ENCODE peak calls at places on chromosomes 7 and 10, in seven cellular contexts. One of them, this sample, is unnamed.

GRCh38 chr7:152674860-152675760 is 831 bp downstream of the XRCC2 start:
- DNase-seq in astrocyte: no peak
- DNase-seq in OCI-LY7: peak; percentile 54
- DNase-seq in endothelial cell of umbilical vein: peak; percentile 9
- DNase-seq in HepG2: peak; percentile 47
- DNase-seq in GM23338: peak; percentile 55
- DNase-seq in neural progenitor cell: peak; percentile 36
- DNase-seq in this sample: peak; percentile 67

GRCh38 chr10:32004161-32004591 is 52.0 kb downstream of the KIF5B start:
- DNase-seq in astrocyte: no peak
- DNase-seq in OCI-LY7: peak; percentile 5
- DNase-seq in endothelial cell of umbilical vein: no peak
- DNase-seq in HepG2: peak; percentile 16
- DNase-seq in GM23338: peak; percentile 51
- DNase-seq in neural progenitor cell: no peak
- DNase-seq in this sample: peak; percentile 6

GRCh38 chr7:41046221-41046761 is 656.6 kb downstream of the INHBA start:
- DNase-seq in astrocyte: peak; percentile 75
- DNase-seq in OCI-LY7: no peak
- DNase-seq in endothelial cell of umbilical vein: no peak
- DNase-seq in HepG2: no peak
- DNase-seq in GM23338: no peak
- DNase-seq in neural progenitor cell: no peak
- DNase-seq in this sample: peak; percentile 58

GRCh38 chr7:7720193-7720592 is 1.8 kb upstream of the RPA3 start:
- DNase-seq in astrocyte: no peak
- DNase-seq in OCI-LY7: no peak
- DNase-seq in endothelial cell of umbilical vein: no peak
- DNase-seq in HepG2: no peak
- DNase-seq in GM23338: no peak
- DNase-seq in neural progenitor cell: no peak
- DNase-seq in this sample: no peak

GRCh38 chr7:1800876-1801275 is 130.8 kb downstream of the ELFN1 start:
- DNase-seq in astrocyte: no peak
- DNase-seq in OCI-LY7: no peak
- DNase-seq in endothelial cell of umbilical vein: no peak
- DNase-seq in HepG2: no peak
- DNase-seq in GM23338: no peak
- DNase-seq in neural progenitor cell: no peak
- DNase-seq in this sample: no peak

GRCh38 chr7:97004237-97004930 is 969 bp upstream of the DLX6 start:
- DNase-seq in astrocyte: no peak
- DNase-seq in OCI-LY7: no peak
- DNase-seq in endothelial cell of umbilical vein: no peak
- DNase-seq in HepG2: no peak
- DNase-seq in GM23338: peak; percentile 1
- DNase-seq in neural progenitor cell: no peak
- DNase-seq in this sample: no peak

GRCh38 chr7:116698396-116698795 is 26.4 kb downstream of the MET start:
- DNase-seq in astrocyte: no peak
- DNase-seq in OCI-LY7: no peak
- DNase-seq in endothelial cell of umbilical vein: peak; percentile 75
- DNase-seq in HepG2: no peak
- DNase-seq in GM23338: no peak
- DNase-seq in neural progenitor cell: no peak
- DNase-seq in this sample: no peak

GRCh38 chr10:131075218-131075770 is 236.2 kb downstream of the TCERG1L start:
- DNase-seq in astrocyte: no peak
- DNase-seq in OCI-LY7: no peak
- DNase-seq in endothelial cell of umbilical vein: no peak
- DNase-seq in HepG2: no peak
- DNase-seq in GM23338: no peak
- DNase-seq in neural progenitor cell: no peak
- DNase-seq in this sample: no peak

GRCh38 chr7:139231513-139232376 is 708 bp downstream of the UBN2 start:
- DNase-seq in astrocyte: no peak
- DNase-seq in OCI-LY7: peak; percentile 55
- DNase-seq in endothelial cell of umbilical vein: peak; percentile 29
- DNase-seq in HepG2: peak; percentile 58
- DNase-seq in GM23338: peak; percentile 60
- DNase-seq in neural progenitor cell: peak; percentile 57
- DNase-seq in this sample: no peak

GRCh38 chr7:22248111-22248809 is 108.7 kb downstream of the RAPGEF5 start:
- DNase-seq in astrocyte: no peak
- DNase-seq in OCI-LY7: no peak
- DNase-seq in endothelial cell of umbilical vein: no peak
- DNase-seq in HepG2: no peak
- DNase-seq in GM23338: no peak
- DNase-seq in neural progenitor cell: no peak
- DNase-seq in this sample: peak; percentile 14

GRCh38 chr7:77238703-77239136 is 39.1 kb upstream of the FGL2 start:
- DNase-seq in astrocyte: no peak
- DNase-seq in OCI-LY7: no peak
- DNase-seq in endothelial cell of umbilical vein: no peak
- DNase-seq in HepG2: no peak
- DNase-seq in GM23338: no peak
- DNase-seq in neural progenitor cell: no peak
- DNase-seq in this sample: no peak

GRCh38 chr7:73717991-73718405 is 1.5 kb downstream of the STX1A start:
- DNase-seq in astrocyte: peak; percentile 90
- DNase-seq in OCI-LY7: peak; percentile 33
- DNase-seq in endothelial cell of umbilical vein: peak; percentile 97
- DNase-seq in HepG2: no peak
- DNase-seq in GM23338: no peak
- DNase-seq in neural progenitor cell: no peak
- DNase-seq in this sample: peak; percentile 93

GRCh38 chr10:90779573-90779972 is 78.3 kb downstream of the HTR7 start:
- DNase-seq in astrocyte: peak; percentile 8
- DNase-seq in OCI-LY7: no peak
- DNase-seq in endothelial cell of umbilical vein: peak; percentile 26
- DNase-seq in HepG2: peak; percentile 13
- DNase-seq in GM23338: peak; percentile 63
- DNase-seq in neural progenitor cell: peak; percentile 10
- DNase-seq in this sample: peak; percentile 8

GRCh38 chr10:51358227-51358626 is 283.9 kb downstream of the PRKG1 start:
- DNase-seq in astrocyte: no peak
- DNase-seq in OCI-LY7: no peak
- DNase-seq in endothelial cell of umbilical vein: no peak
- DNase-seq in HepG2: no peak
- DNase-seq in GM23338: no peak
- DNase-seq in neural progenitor cell: no peak
- DNase-seq in this sample: no peak

GRCh38 chr10:78481842-78482241 is 448.2 kb downstream of the RPS24 start:
- DNase-seq in astrocyte: no peak
- DNase-seq in OCI-LY7: no peak
- DNase-seq in endothelial cell of umbilical vein: no peak
- DNase-seq in HepG2: no peak
- DNase-seq in GM23338: no peak
- DNase-seq in neural progenitor cell: no peak
- DNase-seq in this sample: no peak

GRCh38 chr7:29883462-29884398 is 77.4 kb downstream of the WIPF3 start:
- DNase-seq in astrocyte: no peak
- DNase-seq in OCI-LY7: no peak
- DNase-seq in endothelial cell of umbilical vein: no peak
- DNase-seq in HepG2: no peak
- DNase-seq in GM23338: peak; percentile 85
- DNase-seq in neural progenitor cell: peak; percentile 78
- DNase-seq in this sample: no peak

GRCh38 chr7:50284296-50284695 is 20.2 kb upstream of the IKZF1 start:
- DNase-seq in astrocyte: no peak
- DNase-seq in OCI-LY7: no peak
- DNase-seq in endothelial cell of umbilical vein: no peak
- DNase-seq in HepG2: no peak
- DNase-seq in GM23338: no peak
- DNase-seq in neural progenitor cell: no peak
- DNase-seq in this sample: no peak

GRCh38 chr10:110493832-110494426 is 3.8 kb upstream of the DUSP5 start:
- DNase-seq in astrocyte: no peak
- DNase-seq in OCI-LY7: no peak
- DNase-seq in endothelial cell of umbilical vein: no peak
- DNase-seq in HepG2: no peak
- DNase-seq in GM23338: no peak
- DNase-seq in neural progenitor cell: no peak
- DNase-seq in this sample: no peak

GRCh38 chr7:134842901-134843300 is 63.5 kb downstream of the CALD1 start:
- DNase-seq in astrocyte: no peak
- DNase-seq in OCI-LY7: no peak
- DNase-seq in endothelial cell of umbilical vein: peak; percentile 88
- DNase-seq in HepG2: no peak
- DNase-seq in GM23338: no peak
- DNase-seq in neural progenitor cell: no peak
- DNase-seq in this sample: no peak
- H3K4me3 ChIP-seq in astrocyte: no peak overlapping the region
- H3K4me3 ChIP-seq in OCI-LY7: no peak overlapping the region
- H3K4me3 ChIP-seq in endothelial cell of umbilical vein: peak overlapping the region; percentile 14
- H3K4me3 ChIP-seq in HepG2: no peak overlapping the region
- H3K4me3 ChIP-seq in GM23338: no peak overlapping the region
- H3K4me3 ChIP-seq in neural progenitor cell: no peak overlapping the region
- H3K4me3 ChIP-seq in this sample: no peak overlapping the region

DNA sequence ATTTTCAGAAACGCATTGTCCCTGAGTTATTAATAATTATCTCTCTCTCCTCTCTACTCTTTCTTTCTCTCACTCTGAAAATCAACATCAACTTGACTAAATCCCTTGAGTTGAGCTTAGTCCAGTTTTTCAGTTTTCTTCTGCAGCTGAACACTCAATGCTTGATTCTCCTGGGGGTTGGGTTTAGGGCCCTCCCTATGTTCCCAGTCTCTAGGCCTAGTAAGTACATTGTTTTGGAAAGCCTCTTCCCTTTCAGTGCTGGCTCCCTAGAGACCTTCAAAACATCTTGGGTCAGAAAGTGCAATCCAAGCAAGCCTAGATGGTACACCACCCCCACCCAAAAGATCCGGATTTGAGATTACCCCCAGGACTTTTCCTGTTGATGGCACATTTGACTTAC is 488.5 kb downstream of the LRMDA start:
- DNase-seq in astrocyte: no peak
- DNase-seq in OCI-LY7: no peak
- DNase-seq in endothelial cell of umbilical vein: no peak
- DNase-seq in HepG2: no peak
- DNase-seq in GM23338: no peak
- DNase-seq in neural progenitor cell: no peak
- DNase-seq in this sample: no peak
- H3K4me1 ChIP-seq in astrocyte: no peaks in the 10 kb centered on the region
- H3K4me1 ChIP-seq in OCI-LY7: no peaks in the 10 kb centered on the region
- H3K4me1 ChIP-seq in endothelial cell of umbilical vein: no peaks in the 10 kb centered on the region
- H3K4me1 ChIP-seq in HepG2: no peaks in the 10 kb centered on the region
- H3K4me1 ChIP-seq in GM23338: no peaks in the 10 kb centered on the region
- H3K4me1 ChIP-seq in neural progenitor cell: peaks cover 8% of the 10 kb centered on the region
- H3K4me1 ChIP-seq in this sample: no peaks in the 10 kb centered on the region

GRCh38 chr7:151592868-151593486 is 73.3 kb upstream of the RHEB start:
- DNase-seq in astrocyte: peak; percentile 99
- DNase-seq in OCI-LY7: no peak
- DNase-seq in endothelial cell of umbilical vein: peak; percentile 76
- DNase-seq in HepG2: no peak
- DNase-seq in GM23338: no peak
- DNase-seq in neural progenitor cell: no peak
- DNase-seq in this sample: peak; percentile 92

GRCh38 chr7:151590071-151590800 is 70.5 kb upstream of the RHEB start:
- DNase-seq in astrocyte: no peak
- DNase-seq in OCI-LY7: no peak
- DNase-seq in endothelial cell of umbilical vein: peak; percentile 49
- DNase-seq in HepG2: no peak
- DNase-seq in GM23338: no peak
- DNase-seq in neural progenitor cell: no peak
- DNase-seq in this sample: no peak

GRCh38 chr7:151591866-151592265 is 72.2 kb upstream of the RHEB start:
- DNase-seq in astrocyte: no peak
- DNase-seq in OCI-LY7: no peak
- DNase-seq in endothelial cell of umbilical vein: no peak
- DNase-seq in HepG2: no peak
- DNase-seq in GM23338: no peak
- DNase-seq in neural progenitor cell: no peak
- DNase-seq in this sample: no peak

GRCh38 chr7:151592330-151592729 is 72.6 kb upstream of the RHEB start:
- DNase-seq in astrocyte: no peak
- DNase-seq in OCI-LY7: no peak
- DNase-seq in endothelial cell of umbilical vein: no peak
- DNase-seq in HepG2: no peak
- DNase-seq in GM23338: no peak
- DNase-seq in neural progenitor cell: no peak
- DNase-seq in this sample: no peak

DNA sequence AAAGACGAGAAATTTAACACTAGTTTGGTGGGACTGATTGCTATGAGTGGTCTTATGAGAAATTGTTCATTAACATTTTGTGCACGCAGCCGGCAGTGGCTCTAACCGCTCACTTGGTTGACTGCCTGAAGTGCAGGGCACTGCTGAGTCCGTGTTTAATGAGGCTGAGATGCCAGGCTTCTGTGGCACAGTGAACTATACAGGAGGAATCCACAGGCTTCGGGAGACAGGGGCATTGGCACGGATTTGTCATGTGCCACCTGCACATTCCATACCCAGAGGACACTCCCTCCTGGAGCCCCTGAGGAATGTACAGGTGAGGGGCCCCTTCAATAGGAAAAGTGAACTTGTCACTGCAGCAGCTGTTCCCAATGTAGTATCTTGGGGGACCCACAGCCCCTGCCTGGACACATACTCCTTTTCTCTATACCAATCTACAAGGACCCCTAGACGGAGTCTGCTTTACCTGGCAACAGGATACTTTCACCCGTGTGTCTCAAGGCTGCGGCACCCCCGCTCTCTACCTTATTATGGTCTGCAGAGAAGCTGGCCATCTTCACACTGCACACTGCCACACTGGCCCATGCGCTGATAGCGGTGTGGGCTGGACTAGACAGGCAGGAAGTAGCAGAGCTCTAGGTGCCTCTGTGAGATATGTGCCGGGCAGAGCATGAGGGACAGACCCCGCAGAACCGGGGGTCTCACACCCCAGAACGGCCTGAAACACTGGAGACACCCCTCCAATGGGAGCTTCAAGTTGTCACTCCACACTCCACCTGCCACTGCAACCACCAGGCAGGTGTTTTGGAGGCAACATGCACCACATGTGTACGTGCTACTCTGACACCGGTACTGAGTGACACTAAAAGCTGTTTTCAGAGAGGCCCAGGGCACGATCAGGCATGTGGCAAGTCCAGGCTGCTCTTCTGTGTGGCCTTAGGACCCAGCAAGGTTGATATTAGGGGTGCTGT is 71.4 kb upstream of the RHEB start:
- DNase-seq in astrocyte: no peak
- DNase-seq in OCI-LY7: no peak
- DNase-seq in endothelial cell of umbilical vein: no peak
- DNase-seq in HepG2: no peak
- DNase-seq in GM23338: no peak
- DNase-seq in neural progenitor cell: no peak
- DNase-seq in this sample: no peak
- H3K79me2 ChIP-seq in astrocyte: peaks cover 65% of the 10 kb centered on the region
- H3K79me2 ChIP-seq in OCI-LY7: no peaks in the 10 kb centered on the region
- H3K79me2 ChIP-seq in endothelial cell of umbilical vein: peaks cover 26% of the 10 kb centered on the region
- H3K79me2 ChIP-seq in HepG2: no peaks in the 10 kb centered on the region
- H3K79me2 ChIP-seq in GM23338: no peaks in the 10 kb centered on the region
- H3K79me2 ChIP-seq in neural progenitor cell: no peaks in the 10 kb centered on the region
- H3K79me2 ChIP-seq in this sample: peaks cover 2% of the 10 kb centered on the region

DNA sequence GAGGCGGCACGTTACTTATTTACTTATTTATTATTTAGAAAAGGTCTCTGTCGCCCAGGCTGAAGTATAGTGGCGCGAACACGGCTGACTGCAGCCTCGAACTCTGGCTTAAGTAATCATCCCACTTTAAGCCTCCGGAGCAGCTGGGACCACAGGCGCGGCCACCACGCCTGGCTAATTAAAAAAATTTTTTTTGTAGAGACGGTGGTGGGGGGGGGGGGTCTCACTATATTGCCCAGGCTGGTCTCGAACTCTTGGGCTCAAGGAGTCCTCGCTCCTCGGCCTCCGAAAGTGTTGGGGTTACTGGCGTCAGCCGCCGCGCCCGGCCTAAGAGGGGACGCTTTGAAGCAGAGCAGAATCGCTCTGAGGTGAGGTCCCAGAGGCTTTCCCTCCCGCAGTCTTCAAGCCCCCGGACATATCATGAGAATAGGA is 675 bp upstream of the FRAT2 start:
- DNase-seq in astrocyte: no peak
- DNase-seq in OCI-LY7: peak; percentile 50
- DNase-seq in endothelial cell of umbilical vein: no peak
- DNase-seq in HepG2: no peak
- DNase-seq in GM23338: peak; percentile 71
- DNase-seq in neural progenitor cell: peak; percentile 72
- DNase-seq in this sample: no peak
- H3K4me3 ChIP-seq in astrocyte: peak overlapping the region; percentile 72
- H3K4me3 ChIP-seq in OCI-LY7: peak overlapping the region; percentile 76
- H3K4me3 ChIP-seq in endothelial cell of umbilical vein: peak overlapping the region; percentile 43
- H3K4me3 ChIP-seq in HepG2: peak overlapping the region; percentile 87
- H3K4me3 ChIP-seq in GM23338: peak overlapping the region; percentile 82
- H3K4me3 ChIP-seq in neural progenitor cell: peak overlapping the region; percentile 70
- H3K4me3 ChIP-seq in this sample: peak overlapping the region; percentile 38